ENCODE peak calls at places on chromosome 22, in seven cellular contexts. One of them, this sample, is unnamed.

GRCh38 chr22:36546092-36546804 is 17.3 kb upstream of the EIF3D start:
- DNase-seq in CD4-positive, alpha-beta T cell: no peak
- DNase-seq in mesendoderm: peak; percentile 90
- DNase-seq in effector memory CD4-positive, alpha-beta T cell: no peak
- DNase-seq in skeletal muscle cell: no peak
- DNase-seq in IMR-90: peak; percentile 62
- DNase-seq in B cell: peak; percentile 64
- DNase-seq in this sample: no peak

GRCh38 chr22:38038890-38039812 is 18.1 kb upstream of the PICK1 start:
- DNase-seq in CD4-positive, alpha-beta T cell: no peak
- DNase-seq in mesendoderm: no peak
- DNase-seq in effector memory CD4-positive, alpha-beta T cell: no peak
- DNase-seq in skeletal muscle cell: no peak
- DNase-seq in IMR-90: no peak
- DNase-seq in B cell: no peak
- DNase-seq in this sample: no peak

GRCh38 chr22:49460662-49461371 is 366.9 kb downstream of the BRD1 start:
- DNase-seq in CD4-positive, alpha-beta T cell: no peak
- DNase-seq in mesendoderm: no peak
- DNase-seq in effector memory CD4-positive, alpha-beta T cell: no peak
- DNase-seq in skeletal muscle cell: no peak
- DNase-seq in IMR-90: no peak
- DNase-seq in B cell: no peak
- DNase-seq in this sample: no peak

GRCh38 chr22:36768616-36769015 is 7.3 kb downstream of the IFT27 start:
- DNase-seq in CD4-positive, alpha-beta T cell: no peak
- DNase-seq in mesendoderm: no peak
- DNase-seq in effector memory CD4-positive, alpha-beta T cell: no peak
- DNase-seq in skeletal muscle cell: no peak
- DNase-seq in IMR-90: no peak
- DNase-seq in B cell: no peak
- DNase-seq in this sample: no peak

GRCh38 chr22:45657701-45658100 is 13.9 kb upstream of the ATXN10 start:
- DNase-seq in CD4-positive, alpha-beta T cell: no peak
- DNase-seq in mesendoderm: no peak
- DNase-seq in effector memory CD4-positive, alpha-beta T cell: no peak
- DNase-seq in skeletal muscle cell: no peak
- DNase-seq in IMR-90: no peak
- DNase-seq in B cell: no peak
- DNase-seq in this sample: no peak

GRCh38 chr22:22689621-22690345 is 45.4 kb downstream of the GGTLC2 start:
- DNase-seq in CD4-positive, alpha-beta T cell: no peak
- DNase-seq in mesendoderm: no peak
- DNase-seq in effector memory CD4-positive, alpha-beta T cell: no peak
- DNase-seq in skeletal muscle cell: no peak
- DNase-seq in IMR-90: no peak
- DNase-seq in B cell: no peak
- DNase-seq in this sample: no peak

GRCh38 chr22:44963832-44964721 is 45.7 kb downstream of the PHF21B start:
- DNase-seq in CD4-positive, alpha-beta T cell: no peak
- DNase-seq in mesendoderm: no peak
- DNase-seq in effector memory CD4-positive, alpha-beta T cell: no peak
- DNase-seq in skeletal muscle cell: no peak
- DNase-seq in IMR-90: no peak
- DNase-seq in B cell: no peak
- DNase-seq in this sample: no peak

GRCh38 chr22:21443735-21444421 is 23.3 kb upstream of the TMEM191C start:
- DNase-seq in CD4-positive, alpha-beta T cell: no peak
- DNase-seq in mesendoderm: no peak
- DNase-seq in effector memory CD4-positive, alpha-beta T cell: no peak
- DNase-seq in skeletal muscle cell: no peak
- DNase-seq in IMR-90: no peak
- DNase-seq in B cell: no peak
- DNase-seq in this sample: no peak

GRCh38 chr22:17706451-17706900 is 67.8 kb downstream of the BID start:
- DNase-seq in CD4-positive, alpha-beta T cell: no peak
- DNase-seq in mesendoderm: peak; percentile 78
- DNase-seq in effector memory CD4-positive, alpha-beta T cell: no peak
- DNase-seq in skeletal muscle cell: peak; percentile 86
- DNase-seq in IMR-90: peak; percentile 93
- DNase-seq in B cell: peak; percentile 41
- DNase-seq in this sample: no peak

GRCh38 chr22:38781033-38781432 is 12.9 kb downstream of the DNAL4 start:
- DNase-seq in CD4-positive, alpha-beta T cell: no peak
- DNase-seq in mesendoderm: no peak
- DNase-seq in effector memory CD4-positive, alpha-beta T cell: no peak
- DNase-seq in skeletal muscle cell: no peak
- DNase-seq in IMR-90: no peak
- DNase-seq in B cell: no peak
- DNase-seq in this sample: no peak

GRCh38 chr22:26196657-26197056 is 27.4 kb downstream of the SEZ6L start:
- DNase-seq in CD4-positive, alpha-beta T cell: no peak
- DNase-seq in mesendoderm: no peak
- DNase-seq in effector memory CD4-positive, alpha-beta T cell: no peak
- DNase-seq in skeletal muscle cell: no peak
- DNase-seq in IMR-90: no peak
- DNase-seq in B cell: no peak
- DNase-seq in this sample: no peak

GRCh38 chr22:32747588-32747987 is 53.9 kb upstream of the TIMP3 start:
- DNase-seq in CD4-positive, alpha-beta T cell: no peak
- DNase-seq in mesendoderm: no peak
- DNase-seq in effector memory CD4-positive, alpha-beta T cell: no peak
- DNase-seq in skeletal muscle cell: no peak
- DNase-seq in IMR-90: no peak
- DNase-seq in B cell: no peak
- DNase-seq in this sample: no peak

GRCh38 chr22:47340851-47341436 is 578.5 kb downstream of the TBC1D22A start:
- DNase-seq in CD4-positive, alpha-beta T cell: no peak
- DNase-seq in mesendoderm: no peak
- DNase-seq in effector memory CD4-positive, alpha-beta T cell: no peak
- DNase-seq in skeletal muscle cell: no peak
- DNase-seq in IMR-90: no peak
- DNase-seq in B cell: no peak
- DNase-seq in this sample: no peak

GRCh38 chr22:46056169-46057041 is 79.4 kb upstream of the WNT7B start:
- DNase-seq in CD4-positive, alpha-beta T cell: no peak
- DNase-seq in mesendoderm: no peak
- DNase-seq in effector memory CD4-positive, alpha-beta T cell: no peak
- DNase-seq in skeletal muscle cell: no peak
- DNase-seq in IMR-90: no peak
- DNase-seq in B cell: no peak
- DNase-seq in this sample: no peak

GRCh38 chr22:40410731-40411505 is 40.5 kb downstream of the SGSM3 start:
- DNase-seq in CD4-positive, alpha-beta T cell: no peak
- DNase-seq in mesendoderm: no peak
- DNase-seq in effector memory CD4-positive, alpha-beta T cell: no peak
- DNase-seq in skeletal muscle cell: no peak
- DNase-seq in IMR-90: no peak
- DNase-seq in B cell: no peak
- DNase-seq in this sample: no peak

GRCh38 chr22:27080191-27080590 is 422.8 kb downstream of the MIAT start:
- DNase-seq in CD4-positive, alpha-beta T cell: no peak
- DNase-seq in mesendoderm: no peak
- DNase-seq in effector memory CD4-positive, alpha-beta T cell: no peak
- DNase-seq in skeletal muscle cell: no peak
- DNase-seq in IMR-90: no peak
- DNase-seq in B cell: no peak
- DNase-seq in this sample: no peak

GRCh38 chr22:31281733-31282132 is 10.6 kb downstream of the PIK3IP1 start:
- DNase-seq in CD4-positive, alpha-beta T cell: no peak
- DNase-seq in mesendoderm: no peak
- DNase-seq in effector memory CD4-positive, alpha-beta T cell: no peak
- DNase-seq in skeletal muscle cell: no peak
- DNase-seq in IMR-90: no peak
- DNase-seq in B cell: no peak
- DNase-seq in this sample: no peak

GRCh38 chr22:23784215-23784732 is 2.5 kb upstream of the SMARCB1 start:
- DNase-seq in CD4-positive, alpha-beta T cell: no peak
- DNase-seq in mesendoderm: no peak
- DNase-seq in effector memory CD4-positive, alpha-beta T cell: no peak
- DNase-seq in skeletal muscle cell: no peak
- DNase-seq in IMR-90: peak; percentile 41
- DNase-seq in B cell: no peak
- DNase-seq in this sample: no peak

This sample was measured in T-helper 9 cell.